ENCODE peak calls at places on chromosomes 13 and 19, in five cellular contexts. One of them, this sample, is unnamed.

GRCh38 chr13:31945202-31945978 is 86.2 kb upstream of the FRY start:
- DNase-seq in GM23338: peak; percentile 66
- DNase-seq in neural progenitor cell: peak; percentile 41
- DNase-seq in PC-3: peak; percentile 79
- DNase-seq in MM.1S: no peak
- DNase-seq in this sample: peak; percentile 61

GRCh38 chr13:113785051-113786010 is 26.3 kb downstream of the TMEM255B start:
- DNase-seq in MM.1S: peak; percentile 78
- DNase-seq in neural progenitor cell: no peak
- DNase-seq in GM23338: no peak
- DNase-seq in PC-3: peak; percentile 97
- DNase-seq in this sample: peak; percentile 88

GRCh38 chr13:50389726-50390125 is 374.5 kb downstream of the KCNRG start:
- DNase-seq in neural progenitor cell: no peak
- DNase-seq in GM23338: no peak
- DNase-seq in PC-3: no peak
- DNase-seq in MM.1S: no peak
- DNase-seq in this sample: no peak

GRCh38 chr19:30785728-30786127 is 413.5 kb downstream of the ZNF536 start:
- DNase-seq in MM.1S: no peak
- DNase-seq in neural progenitor cell: no peak
- DNase-seq in PC-3: no peak
- DNase-seq in GM23338: peak; percentile 30
- DNase-seq in this sample: no peak

GRCh38 chr19:489418-490196 is 6.7 kb upstream of the MADCAM1 start:
- DNase-seq in GM23338: peak; percentile 72
- DNase-seq in PC-3: peak; percentile 13
- DNase-seq in MM.1S: no peak
- DNase-seq in neural progenitor cell: peak; percentile 77
- DNase-seq in this sample: no peak

GRCh38 chr19:48540110-48540509 is 11.9 kb upstream of the SULT2B1 start:
- DNase-seq in GM23338: no peak
- DNase-seq in neural progenitor cell: no peak
- DNase-seq in MM.1S: no peak
- DNase-seq in PC-3: no peak
- DNase-seq in this sample: no peak

GRCh38 chr13:29579094-29579493 is 16.4 kb downstream of the SLC7A1 start:
- DNase-seq in MM.1S: no peak
- DNase-seq in GM23338: no peak
- DNase-seq in neural progenitor cell: no peak
- DNase-seq in PC-3: no peak
- DNase-seq in this sample: no peak

GRCh38 chr19:47357788-47358680 is 8.9 kb downstream of the DHX34 start:
- DNase-seq in MM.1S: no peak
- DNase-seq in GM23338: peak; percentile 79
- DNase-seq in neural progenitor cell: peak; percentile 27
- DNase-seq in PC-3: no peak
- DNase-seq in this sample: no peak

GRCh38 chr19:5484398-5485285 is 29.4 kb downstream of the ZNRF4 start:
- DNase-seq in MM.1S: no peak
- DNase-seq in PC-3: no peak
- DNase-seq in GM23338: peak; percentile 27
- DNase-seq in neural progenitor cell: peak; percentile 71
- DNase-seq in this sample: no peak

GRCh38 chr19:40754611-40755247 is 3.7 kb downstream of the SNRPA start:
- DNase-seq in PC-3: peak; percentile 14
- DNase-seq in neural progenitor cell: no peak
- DNase-seq in MM.1S: no peak
- DNase-seq in GM23338: no peak
- DNase-seq in this sample: no peak

GRCh38 chr13:76292726-76293125 is 593.5 kb downstream of the KCTD12 start:
- DNase-seq in GM23338: no peak
- DNase-seq in MM.1S: no peak
- DNase-seq in PC-3: no peak
- DNase-seq in neural progenitor cell: no peak
- DNase-seq in this sample: no peak

GRCh38 chr19:2191456-2191931 is 27.8 kb downstream of the DOT1L start:
- DNase-seq in neural progenitor cell: no peak
- DNase-seq in PC-3: no peak
- DNase-seq in GM23338: no peak
- DNase-seq in MM.1S: no peak
- DNase-seq in this sample: no peak

GRCh38 chr13:60765700-60766411 is 368.8 kb downstream of the TDRD3 start:
- DNase-seq in PC-3: peak; percentile 62
- DNase-seq in neural progenitor cell: no peak
- DNase-seq in MM.1S: no peak
- DNase-seq in GM23338: no peak
- DNase-seq in this sample: no peak

GRCh38 chr13:50359779-50360178 is 344.5 kb downstream of the KCNRG start:
- DNase-seq in MM.1S: no peak
- DNase-seq in GM23338: no peak
- DNase-seq in PC-3: no peak
- DNase-seq in neural progenitor cell: no peak
- DNase-seq in this sample: no peak

GRCh38 chr19:4122480-4122879 is 1.4 kb downstream of the MAP2K2 start:
- DNase-seq in MM.1S: no peak
- DNase-seq in GM23338: no peak
- DNase-seq in PC-3: no peak
- DNase-seq in neural progenitor cell: no peak
- DNase-seq in this sample: no peak

GRCh38 chr19:39937094-39937493 is 2.7 kb upstream of the FCGBP start:
- DNase-seq in GM23338: no peak
- DNase-seq in MM.1S: peak; percentile 13
- DNase-seq in neural progenitor cell: no peak
- DNase-seq in PC-3: no peak
- DNase-seq in this sample: no peak

GRCh38 chr13:44244288-44244687 is 129.3 kb upstream of the SERP2 start:
- DNase-seq in MM.1S: no peak
- DNase-seq in neural progenitor cell: no peak
- DNase-seq in PC-3: peak; percentile 77
- DNase-seq in GM23338: no peak
- DNase-seq in this sample: peak; percentile 38

GRCh38 chr19:7153008-7153407 is 83.5 kb downstream of the ZNF557 start:
- DNase-seq in MM.1S: no peak
- DNase-seq in GM23338: no peak
- DNase-seq in neural progenitor cell: no peak
- DNase-seq in PC-3: no peak
- DNase-seq in this sample: no peak
- H3F3A ChIP-seq in MM.1S: peaks cover 6% of the 10 kb centered on the region
- H3F3A ChIP-seq in GM23338: no peaks in the 10 kb centered on the region
- H3F3A ChIP-seq in neural progenitor cell: peaks cover 4% of the 10 kb centered on the region
- H3F3A ChIP-seq in PC-3: no peaks in the 10 kb centered on the region
- H3F3A ChIP-seq in this sample: no peaks in the 10 kb centered on the region

GRCh38 chr19:21910318-21910717 is 74.3 kb upstream of the ZNF43 start:
- DNase-seq in PC-3: peak; percentile 47
- DNase-seq in neural progenitor cell: no peak
- DNase-seq in MM.1S: no peak
- DNase-seq in GM23338: no peak
- DNase-seq in this sample: no peak

GRCh38 chr19:21912654-21913053 is 76.7 kb upstream of the ZNF43 start:
- DNase-seq in MM.1S: no peak
- DNase-seq in PC-3: no peak
- DNase-seq in GM23338: peak; percentile 15
- DNase-seq in neural progenitor cell: no peak
- DNase-seq in this sample: no peak

GRCh38 chr19:21915411-21915810 is 79.4 kb upstream of the ZNF43 start:
- DNase-seq in GM23338: no peak
- DNase-seq in PC-3: no peak
- DNase-seq in MM.1S: no peak
- DNase-seq in neural progenitor cell: no peak
- DNase-seq in this sample: no peak
- TF ChIP-seq EZH2 in GM23338: no peak
- TF ChIP-seq EZH2 in PC-3: no peak
- TF ChIP-seq EZH2 in MM.1S: no peak
- TF ChIP-seq EZH2 in neural progenitor cell: no peak
- TF ChIP-seq EZH2 in this sample: no peak

GRCh38 chr19:18611327-18612050 is 1.2 kb upstream of the TMEM59L start:
- DNase-seq in PC-3: no peak
- DNase-seq in GM23338: peak; percentile 76
- DNase-seq in MM.1S: no peak
- DNase-seq in neural progenitor cell: peak; percentile 78
- DNase-seq in this sample: no peak
- TF ChIP-seq CTCF in PC-3: no peak
- TF ChIP-seq CTCF in GM23338: no peak
- TF ChIP-seq CTCF in MM.1S: no peak
- TF ChIP-seq CTCF in neural progenitor cell: no peak
- TF ChIP-seq CTCF in this sample: no peak

DNA sequence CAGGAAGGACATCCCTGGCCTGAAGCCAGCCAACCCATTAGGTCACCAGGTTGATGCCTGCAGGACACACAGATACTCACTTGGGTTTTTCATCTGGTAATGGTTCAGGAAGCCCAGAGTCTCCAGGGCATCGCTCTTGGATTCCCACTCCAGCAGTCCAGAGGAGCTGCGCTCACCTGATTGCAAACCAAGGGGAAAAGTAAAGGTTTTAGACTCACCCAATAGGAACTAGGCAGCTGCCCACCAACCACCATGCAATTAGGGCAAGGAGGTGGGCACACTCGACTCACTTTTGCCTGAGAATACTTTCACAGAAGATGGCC is 5.7 kb upstream of the ECH1 start:
- DNase-seq in MM.1S: no peak
- DNase-seq in PC-3: no peak
- DNase-seq in neural progenitor cell: no peak
- DNase-seq in GM23338: no peak
- DNase-seq in this sample: no peak
- H3F3A ChIP-seq in MM.1S: peaks cover 32% of the 10 kb centered on the region
- H3F3A ChIP-seq in PC-3: peaks cover 10% of the 10 kb centered on the region
- H3F3A ChIP-seq in neural progenitor cell: peaks cover 96% of the 10 kb centered on the region
- H3F3A ChIP-seq in GM23338: peaks cover 88% of the 10 kb centered on the region
- H3F3A ChIP-seq in this sample: peaks cover 85% of the 10 kb centered on the region

GRCh38 chr13:20704459-20705069 is 1.1 kb downstream of the IL17D start:
- DNase-seq in GM23338: no peak
- DNase-seq in MM.1S: no peak
- DNase-seq in PC-3: no peak
- DNase-seq in neural progenitor cell: no peak
- DNase-seq in this sample: no peak
- TF ChIP-seq EZH2 in GM23338: no peak
- TF ChIP-seq EZH2 in MM.1S: no peak
- TF ChIP-seq EZH2 in PC-3: no peak
- TF ChIP-seq EZH2 in neural progenitor cell: no peak
- TF ChIP-seq EZH2 in this sample: no peak

DNA sequence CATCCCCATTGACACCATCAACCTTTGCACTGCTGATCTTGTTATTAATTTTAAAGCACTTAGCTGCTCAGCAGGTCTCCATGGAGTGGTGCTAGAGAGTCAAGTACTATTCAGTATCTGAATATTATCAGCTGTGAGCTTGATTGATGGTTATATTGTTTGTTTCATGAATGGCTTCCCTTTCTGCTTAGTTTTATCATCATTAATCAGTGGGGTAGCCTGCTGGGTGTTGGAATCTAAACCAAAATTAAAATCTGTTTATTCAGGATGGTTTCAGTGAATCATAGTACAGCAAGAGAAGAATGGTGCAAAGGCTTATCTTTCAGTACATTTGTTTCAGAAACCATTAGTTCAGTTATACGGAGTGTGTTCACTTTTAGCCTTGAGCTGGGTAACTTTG is 42.5 kb upstream of the SCEL start:
- DNase-seq in MM.1S: peak; percentile 41
- DNase-seq in GM23338: no peak
- DNase-seq in neural progenitor cell: no peak
- DNase-seq in PC-3: peak; percentile 69
- DNase-seq in this sample: peak; percentile 66
- TF ChIP-seq CTCF in MM.1S: peak; percentile 56
- TF ChIP-seq CTCF in GM23338: peak; percentile 47
- TF ChIP-seq CTCF in neural progenitor cell: peak; percentile 24
- TF ChIP-seq CTCF in PC-3: peak; percentile 82
- TF ChIP-seq CTCF in this sample: peak; percentile 78

GRCh38 chr13:110301606-110302131 is 5.3 kb downstream of the COL4A1 start:
- DNase-seq in MM.1S: no peak
- DNase-seq in neural progenitor cell: peak; percentile 46
- DNase-seq in PC-3: no peak
- DNase-seq in GM23338: peak; percentile 24
- DNase-seq in this sample: no peak

GRCh38 chr13:110303644-110304043 is 3.3 kb downstream of the COL4A1 start:
- DNase-seq in PC-3: no peak
- DNase-seq in GM23338: no peak
- DNase-seq in neural progenitor cell: no peak
- DNase-seq in MM.1S: no peak
- DNase-seq in this sample: no peak

GRCh38 chr13:110301083-110301482 is 5.9 kb downstream of the COL4A1 start:
- DNase-seq in PC-3: no peak
- DNase-seq in MM.1S: no peak
- DNase-seq in neural progenitor cell: no peak
- DNase-seq in GM23338: no peak
- DNase-seq in this sample: no peak

GRCh38 chr13:110302986-110303385 is 4.0 kb downstream of the COL4A1 start:
- DNase-seq in MM.1S: no peak
- DNase-seq in GM23338: no peak
- DNase-seq in PC-3: no peak
- DNase-seq in neural progenitor cell: no peak
- DNase-seq in this sample: no peak

DNA sequence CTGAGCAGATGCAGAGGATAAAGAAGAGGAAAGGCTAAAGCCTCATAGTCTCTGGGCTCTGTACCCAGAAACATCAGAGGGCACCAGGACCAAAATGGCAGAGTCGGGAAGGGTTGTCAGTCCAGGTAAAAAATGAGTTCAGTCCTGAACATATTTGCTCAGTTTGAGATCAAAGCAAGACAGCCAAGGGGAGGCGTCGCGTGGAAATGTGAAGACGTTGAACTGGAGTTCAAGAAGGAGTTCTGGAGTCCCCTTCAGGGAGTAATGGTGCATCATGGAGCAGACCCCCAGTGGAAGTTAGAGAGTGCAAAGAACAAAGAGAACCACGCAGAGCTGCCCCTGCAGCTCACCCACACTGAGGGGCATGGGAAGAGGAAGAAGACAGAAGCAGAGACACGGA is 4.8 kb downstream of the COL4A1 start:
- DNase-seq in MM.1S: no peak
- DNase-seq in GM23338: no peak
- DNase-seq in neural progenitor cell: no peak
- DNase-seq in PC-3: no peak
- DNase-seq in this sample: no peak
- H3F3A ChIP-seq in MM.1S: no peaks in the 10 kb centered on the region
- H3F3A ChIP-seq in GM23338: peaks cover 5% of the 10 kb centered on the region
- H3F3A ChIP-seq in neural progenitor cell: peaks cover 5% of the 10 kb centered on the region
- H3F3A ChIP-seq in PC-3: no peaks in the 10 kb centered on the region
- H3F3A ChIP-seq in this sample: peaks cover 22% of the 10 kb centered on the region

GRCh38 chr13:70809588-70809987 is 701.3 kb upstream of the KLHL1 start:
- DNase-seq in MM.1S: no peak
- DNase-seq in GM23338: peak; percentile 7
- DNase-seq in PC-3: no peak
- DNase-seq in neural progenitor cell: no peak
- DNase-seq in this sample: no peak
- TF ChIP-seq EZH2 in MM.1S: no peak
- TF ChIP-seq EZH2 in GM23338: no peak
- TF ChIP-seq EZH2 in PC-3: no peak
- TF ChIP-seq EZH2 in neural progenitor cell: no peak
- TF ChIP-seq EZH2 in this sample: no peak

GRCh38 chr19:10431254-10431942 is 11.1 kb downstream of the PDE4A start:
- DNase-seq in MM.1S: no peak
- DNase-seq in GM23338: peak; percentile 49
- DNase-seq in PC-3: peak; percentile 37
- DNase-seq in neural progenitor cell: no peak
- DNase-seq in this sample: no peak
- TF ChIP-seq CTCF in MM.1S: no peak
- TF ChIP-seq CTCF in GM23338: no peak
- TF ChIP-seq CTCF in PC-3: no peak
- TF ChIP-seq CTCF in neural progenitor cell: no peak
- TF ChIP-seq CTCF in this sample: no peak

This sample was measured in PC-9.